ENCODE peak calls at places on chromosomes 3 and 15, in ten cellular contexts. One of them, this sample, is unnamed.

GRCh38 chr3:196596355-196596754 is 27.9 kb downstream of the FBXO45 start:
- DNase-seq in germinal center: no peak
- DNase-seq in HTR-8/SVneo: peak
- DNase-seq in AG10803: no peak
- DNase-seq in HFFc6: no peak
- DNase-seq in activated CD4-positive, alpha-beta T cell treated with anti-CD3 and anti-CD28 coated beads for 24 hours: no peak
- DNase-seq in tibial artery: no peak
- DNase-seq in LHCN-M2: no peak
- DNase-seq in PC-9: no peak
- DNase-seq in stomach: no peak
- DNase-seq in this sample: no peak

GRCh38 chr3:195160257-195160898 is 110.6 kb downstream of the XXYLT1 start:
- DNase-seq in activated CD4-positive, alpha-beta T cell treated with anti-CD3 and anti-CD28 coated beads for 24 hours: no peak
- DNase-seq in LHCN-M2: peak
- DNase-seq in AG10803: peak
- DNase-seq in HTR-8/SVneo: peak
- DNase-seq in PC-9: no peak
- DNase-seq in tibial artery: no peak
- DNase-seq in germinal center: no peak
- DNase-seq in HFFc6: peak
- DNase-seq in stomach: no peak
- DNase-seq in this sample: no peak

GRCh38 chr15:50138391-50138790 is 19.4 kb upstream of the ATP8B4 start:
- DNase-seq in stomach: no peak
- DNase-seq in HFFc6: no peak
- DNase-seq in HTR-8/SVneo: no peak
- DNase-seq in germinal center: no peak
- DNase-seq in PC-9: no peak
- DNase-seq in activated CD4-positive, alpha-beta T cell treated with anti-CD3 and anti-CD28 coated beads for 24 hours: no peak
- DNase-seq in LHCN-M2: no peak
- DNase-seq in tibial artery: no peak
- DNase-seq in AG10803: peak
- DNase-seq in this sample: no peak

GRCh38 chr15:90808517-90808939 is 59.9 kb upstream of the FURIN start:
- DNase-seq in germinal center: peak
- DNase-seq in stomach: no peak
- DNase-seq in LHCN-M2: peak
- DNase-seq in tibial artery: no peak
- DNase-seq in HFFc6: no peak
- DNase-seq in HTR-8/SVneo: no peak
- DNase-seq in activated CD4-positive, alpha-beta T cell treated with anti-CD3 and anti-CD28 coated beads for 24 hours: no peak
- DNase-seq in AG10803: no peak
- DNase-seq in PC-9: no peak
- DNase-seq in this sample: no peak

GRCh38 chr15:80202641-80203360 is 49.2 kb downstream of the CTXND1 start:
- DNase-seq in activated CD4-positive, alpha-beta T cell treated with anti-CD3 and anti-CD28 coated beads for 24 hours: no peak
- DNase-seq in AG10803: no peak
- DNase-seq in HTR-8/SVneo: peak
- DNase-seq in HFFc6: no peak
- DNase-seq in LHCN-M2: no peak
- DNase-seq in tibial artery: no peak
- DNase-seq in stomach: no peak
- DNase-seq in PC-9: peak
- DNase-seq in germinal center: no peak
- DNase-seq in this sample: no peak

GRCh38 chr15:96264351-96264798 is 66.1 kb upstream of the NR2F2 start:
- DNase-seq in PC-9: peak
- DNase-seq in germinal center: no peak
- DNase-seq in tibial artery: no peak
- DNase-seq in AG10803: no peak
- DNase-seq in HTR-8/SVneo: no peak
- DNase-seq in activated CD4-positive, alpha-beta T cell treated with anti-CD3 and anti-CD28 coated beads for 24 hours: no peak
- DNase-seq in HFFc6: no peak
- DNase-seq in LHCN-M2: no peak
- DNase-seq in stomach: peak
- DNase-seq in this sample: no peak

GRCh38 chr3:124833710-124834332 is 53.3 kb downstream of the ITGB5 start:
- DNase-seq in stomach: no peak
- DNase-seq in HFFc6: no peak
- DNase-seq in LHCN-M2: no peak
- DNase-seq in HTR-8/SVneo: no peak
- DNase-seq in activated CD4-positive, alpha-beta T cell treated with anti-CD3 and anti-CD28 coated beads for 24 hours: no peak
- DNase-seq in germinal center: no peak
- DNase-seq in PC-9: no peak
- DNase-seq in tibial artery: no peak
- DNase-seq in AG10803: peak
- DNase-seq in this sample: no peak

GRCh38 chr3:112982710-112983109 is 7.8 kb upstream of the CD200R1 start:
- DNase-seq in tibial artery: no peak
- DNase-seq in germinal center: no peak
- DNase-seq in stomach: no peak
- DNase-seq in PC-9: no peak
- DNase-seq in AG10803: no peak
- DNase-seq in activated CD4-positive, alpha-beta T cell treated with anti-CD3 and anti-CD28 coated beads for 24 hours: no peak
- DNase-seq in LHCN-M2: no peak
- DNase-seq in HFFc6: no peak
- DNase-seq in HTR-8/SVneo: no peak
- DNase-seq in this sample: peak

GRCh38 chr3:125418306-125418705 is 43.2 kb upstream of the ZNF148 start:
- DNase-seq in tibial artery: no peak
- DNase-seq in PC-9: no peak
- DNase-seq in stomach: no peak
- DNase-seq in LHCN-M2: no peak
- DNase-seq in activated CD4-positive, alpha-beta T cell treated with anti-CD3 and anti-CD28 coated beads for 24 hours: no peak
- DNase-seq in germinal center: no peak
- DNase-seq in AG10803: no peak
- DNase-seq in HTR-8/SVneo: no peak
- DNase-seq in HFFc6: no peak
- DNase-seq in this sample: no peak

GRCh38 chr15:66369773-66370651 is 13.5 kb upstream of the TIPIN start:
- DNase-seq in HFFc6: no peak
- DNase-seq in stomach: no peak
- DNase-seq in germinal center: peak
- DNase-seq in AG10803: peak
- DNase-seq in LHCN-M2: peak
- DNase-seq in activated CD4-positive, alpha-beta T cell treated with anti-CD3 and anti-CD28 coated beads for 24 hours: no peak
- DNase-seq in tibial artery: no peak
- DNase-seq in HTR-8/SVneo: no peak
- DNase-seq in PC-9: peak
- DNase-seq in this sample: peak

GRCh38 chr3:170622369-170623159 is 36.7 kb upstream of the SLC7A14 start:
- DNase-seq in LHCN-M2: peak
- DNase-seq in HFFc6: peak
- DNase-seq in tibial artery: no peak
- DNase-seq in AG10803: peak
- DNase-seq in stomach: no peak
- DNase-seq in HTR-8/SVneo: peak
- DNase-seq in PC-9: no peak
- DNase-seq in activated CD4-positive, alpha-beta T cell treated with anti-CD3 and anti-CD28 coated beads for 24 hours: no peak
- DNase-seq in germinal center: no peak
- DNase-seq in this sample: no peak

GRCh38 chr15:78347586-78348543 is 7.7 kb downstream of the CRABP1 start:
- DNase-seq in LHCN-M2: no peak
- DNase-seq in PC-9: no peak
- DNase-seq in activated CD4-positive, alpha-beta T cell treated with anti-CD3 and anti-CD28 coated beads for 24 hours: no peak
- DNase-seq in HFFc6: no peak
- DNase-seq in tibial artery: no peak
- DNase-seq in germinal center: no peak
- DNase-seq in HTR-8/SVneo: no peak
- DNase-seq in AG10803: no peak
- DNase-seq in stomach: no peak
- DNase-seq in this sample: no peak

GRCh38 chr15:40265355-40265754 is 17.5 kb downstream of the ANKRD63 start:
- DNase-seq in LHCN-M2: no peak
- DNase-seq in HFFc6: no peak
- DNase-seq in activated CD4-positive, alpha-beta T cell treated with anti-CD3 and anti-CD28 coated beads for 24 hours: no peak
- DNase-seq in PC-9: no peak
- DNase-seq in HTR-8/SVneo: no peak
- DNase-seq in AG10803: no peak
- DNase-seq in stomach: no peak
- DNase-seq in tibial artery: no peak
- DNase-seq in germinal center: no peak
- DNase-seq in this sample: no peak

This sample was measured in GM06990.